ENCODE peak calls at places on chromosomes 6 and 20, in seven cellular contexts. C is HCT116, B is ACHN, G is Peyer's patch, Y is endothelial cell, F is heart left ventricle, E is GM18507. L is an unnamed sample.

GRCh38 chr6:143478479-143479062 is 28.0 kb downstream of the PEX3 start:
- DNase-seq in C (no peak), B (no peak), G (no peak), Y (no peak), F (no peak), E (no peak), L (no peak)

GRCh38 chr6:105005446-105005845 is 48.5 kb downstream of the LIN28B start:
- DNase-seq in C (no peak), B (no peak), G (no peak), Y (no peak), F (no peak), E (no peak), L (no peak)

GRCh38 chr6:169189227-169189626 is 64.4 kb downstream of the THBS2 start:
- DNase-seq in C (no peak), B (no peak), G (no peak), Y (no peak), F (no peak), E (no peak), L (no peak)

GRCh38 chr6:158648682-158649131 is 1.1 kb upstream of the SYTL3 start:
- DNase-seq in C (no peak), B (peak), G (no peak), Y (no peak), F (no peak), E (no peak), L (peak)

GRCh38 chr6:95352064-95352463 is 225.3 kb upstream of the MANEA start:
- DNase-seq in C (peak), B (no peak), G (no peak), Y (no peak), F (no peak), E (no peak), L (no peak)

GRCh38 chr6:168636147-168636982 is 195.4 kb downstream of the SMOC2 start:
- DNase-seq in C (no peak), B (no peak), G (no peak), Y (no peak), F (no peak), E (no peak), L (no peak)

GRCh38 chr20:23602261-23602660 is 3.5 kb downstream of the CST9 start:
- DNase-seq in C (no peak), B (no peak), G (no peak), Y (no peak), F (no peak), E (no peak), L (no peak)

GRCh38 chr6:8570241-8570924 is 135.0 kb upstream of the SLC35B3 start:
- DNase-seq in C (no peak), B (no peak), G (no peak), Y (no peak), F (no peak), E (no peak), L (no peak)

GRCh38 chr6:150560884-150561219 is 38.8 kb upstream of the PLEKHG1 start:
- DNase-seq in C (no peak), B (no peak), G (no peak), Y (no peak), F (no peak), E (no peak), L (no peak)

GRCh38 chr6:45577836-45578504 is 200.2 kb upstream of the SUPT3H start:
- DNase-seq in C (no peak), B (no peak), G (no peak), Y (peak), F (no peak), E (no peak), L (no peak)

GRCh38 chr6:127869772-127870404 is 31.0 kb downstream of the THEMIS start:
- DNase-seq in C (no peak), B (no peak), G (no peak), Y (no peak), F (no peak), E (no peak), L (no peak)

L was measured in sciatic nerve.